ENCODE peak calls at places on chromosome 2, in five cellular contexts. X is AG04449, Y is GM10248, T is PC-3, Q is kidney epithelial cell. E is an unnamed sample.

GRCh38 chr2:108351889-108352288 is 25.9 kb upstream of the SULT1C4 start:
- DNase-seq in T (no peak), X (no peak), Q (no peak), Y (no peak), E (no peak)

GRCh38 chr2:85248741-85249524 is 78.9 kb downstream of the TGOLN2 start:
- DNase-seq in Y (no peak), Q (peak), T (peak), X (peak), E (peak)

GRCh38 chr2:204255068-204255467 is 290.2 kb upstream of the PARD3B start:
- DNase-seq in X (no peak), Y (no peak), Q (no peak), T (no peak), E (no peak)

GRCh38 chr2:25521665-25522387 is 151.6 kb downstream of the DTNB start:
- DNase-seq in Q (peak), T (peak), X (peak), Y (peak), E (peak)

GRCh38 chr2:164913640-164914346 is 41.5 kb downstream of the SLC38A11 start:
- DNase-seq in Y (no peak), X (no peak), Q (no peak), T (peak), E (no peak)

GRCh38 chr2:79776461-79777146 is 263.8 kb downstream of the CTNNA2 start:
- DNase-seq in Y (no peak), T (no peak), X (no peak), Q (no peak), E (no peak)

GRCh38 chr2:239793851-239794250 is 231.3 kb downstream of the NDUFA10 start:
- DNase-seq in Y (no peak), Q (no peak), X (no peak), T (no peak), E (no peak)

GRCh38 chr2:231162036-231162345 is 36.4 kb upstream of the ARMC9 start:
- DNase-seq in Q (peak), T (peak), Y (no peak), X (peak), E (no peak)

GRCh38 chr2:237663517-237663916 is 36.1 kb downstream of the LRRFIP1 start:
- DNase-seq in T (no peak), X (no peak), Y (no peak), Q (no peak), E (no peak)

GRCh38 chr2:204339212-204339715 is 206.0 kb upstream of the PARD3B start:
- DNase-seq in X (no peak), Q (no peak), T (peak), Y (no peak), E (no peak)

GRCh38 chr2:44244135-44244871 is 31.0 kb upstream of the SLC3A1 start:
- DNase-seq in T (peak), Y (peak), X (no peak), Q (peak), E (peak)

GRCh38 chr2:20188201-20188600 is 36.7 kb downstream of the SDC1 start:
- DNase-seq in Y (no peak), X (no peak), Q (no peak), T (no peak), E (no peak)

GRCh38 chr2:53445376-53446072 is 322.1 kb upstream of the CHAC2 start:
- DNase-seq in Q (no peak), Y (no peak), T (peak), X (no peak), E (peak)

GRCh38 chr2:33273479-33273878 is 203.0 kb upstream of the RASGRP3 start:
- DNase-seq in Y (no peak), T (no peak), X (no peak), Q (no peak), E (no peak)

GRCh38 chr2:169162613-169163012 is 93.2 kb downstream of the DHRS9 start:
- DNase-seq in T (no peak), Y (no peak), Q (no peak), X (no peak), E (no peak)

GRCh38 chr2:17719562-17720371 is 33.8 kb downstream of the SMC6 start:
- DNase-seq in Y (peak), T (peak), X (no peak), Q (no peak), E (peak)

GRCh38 chr2:110866496-110866895 is 134.1 kb downstream of the ACOXL start:
- DNase-seq in T (peak), Q (no peak), Y (no peak), X (no peak), E (no peak)

GRCh38 chr2:2763351-2763997 is 432.4 kb upstream of the MYT1L start:
- DNase-seq in Y (no peak), T (no peak), Q (peak), X (no peak), E (peak)

GRCh38 chr2:126527836-126528490 is 128.0 kb upstream of the GYPC start:
- DNase-seq in T (no peak), Q (no peak), X (peak), Y (peak), E (no peak)

GRCh38 chr2:134408386-134408785 is 154.5 kb downstream of the MGAT5 start:
- DNase-seq in T (peak), Y (no peak), X (no peak), Q (no peak), E (no peak)

GRCh38 chr2:241922396-241922795 is 52.9 kb downstream of the RTP5 start:
- DNase-seq in T (no peak), Y (no peak), Q (no peak), X (no peak), E (no peak)

GRCh38 chr2:230849633-230850357 is 14.9 kb upstream of the ITM2C start:
- DNase-seq in Y (peak), X (no peak), Q (no peak), T (peak), E (peak)

GRCh38 chr2:212311807-212312404 is 226.7 kb downstream of the ERBB4 start:
- DNase-seq in Q (no peak), T (no peak), X (no peak), Y (no peak), E (no peak)

GRCh38 chr2:15722980-15723379 is 131.3 kb downstream of the DDX1 start:
- DNase-seq in T (no peak), Q (no peak), X (no peak), Y (no peak), E (no peak)
- TF ChIP-seq CTCF in T (no peak), Q (no peak), X (no peak), Y (no peak), E (no peak)

GRCh38 chr2:205564761-205565160 is 117.5 kb upstream of the NRP2 start:
- DNase-seq in Y (no peak), Q (no peak), X (no peak), T (no peak), E (no peak)
- TF ChIP-seq CTCF in Y (no peak), Q (no peak), X (no peak), T (no peak), E (no peak)

GRCh38 chr2:82230406-82230805 is 1925.9 kb upstream of the LRRTM1 start:
- DNase-seq in Q (no peak), T (no peak), Y (no peak), X (no peak), E (no peak)

GRCh38 chr2:82234283-82234682 is 1929.7 kb upstream of the LRRTM1 start:
- DNase-seq in X (no peak), Q (no peak), Y (no peak), T (no peak), E (no peak)
- TF ChIP-seq CTCF in X (no peak), Q (peak), Y (no peak), T (peak), E (no peak)

GRCh38 chr2:61995515-61995914 is 90.0 kb downstream of the COMMD1 start:
- DNase-seq in T (no peak), X (no peak), Y (peak), Q (no peak), E (no peak)

GRCh38 chr2:61988462-61989366 is 83.2 kb downstream of the COMMD1 start:
- DNase-seq in Q (no peak), Y (no peak), X (no peak), T (no peak), E (no peak)

GRCh38 chr2:61995059-61995458 is 89.6 kb downstream of the COMMD1 start:
- DNase-seq in T (no peak), Y (no peak), X (no peak), Q (no peak), E (no peak)

DNA sequence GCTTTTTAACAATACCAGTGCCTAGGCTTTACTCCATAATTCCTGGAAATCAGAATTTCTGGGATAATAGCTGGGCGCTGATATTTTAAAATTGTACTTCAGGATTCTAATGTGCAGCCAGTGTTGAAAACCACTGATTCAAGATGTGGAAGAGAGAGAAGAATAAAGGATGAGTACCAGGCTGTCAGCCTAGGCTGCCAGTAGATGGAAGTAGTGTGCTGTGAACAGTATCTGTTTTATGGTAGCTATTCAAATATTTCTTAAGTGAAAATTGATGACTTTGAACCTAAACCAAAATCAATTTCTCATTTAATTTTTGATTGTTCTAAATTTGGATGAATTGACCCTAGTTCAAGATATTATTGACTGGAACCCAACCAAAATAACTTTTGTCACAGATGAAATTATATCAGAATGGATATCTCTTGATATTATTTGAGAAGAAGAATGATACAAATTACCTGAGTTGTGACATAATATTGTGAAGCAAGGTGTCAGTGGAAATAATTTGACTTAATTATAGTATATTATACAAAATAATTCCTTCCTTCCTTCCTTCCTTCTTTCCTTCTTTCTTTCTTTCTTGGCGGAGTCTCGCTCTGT is 88.0 kb downstream of the COMMD1 start:
- DNase-seq in Q (peak), X (peak), T (peak), Y (peak), E (peak)
- TF ChIP-seq CTCF in Q (peak), X (peak), T (peak), Y (peak), E (peak)

GRCh38 chr2:162333968-162334367 is 10.0 kb upstream of the GCA start:
- DNase-seq in X (no peak), Y (no peak), T (peak), Q (no peak), E (peak)
- TF ChIP-seq CTCF in X (peak), Y (peak), T (peak), Q (peak), E (peak)